ENCODE peak calls at places on chromosomes 4 and X, in ten cellular contexts. P is NCI-H1092; H is AG10803; F is stimulated activated CD4-positive, alpha-beta T cell treated with anti-CD3 and anti-CD28 coated beads, Interleukin-1b, Interleukin-23, amount 100 ng/mL, for 24 hours; I is NCI-H345; L is H9; D is aorta; X is activated T-cell treated with anti-CD3 and anti-CD28 coated beads, Interleukin-2, amount 50 U/mL, for 72 hours; A is ELF-1; E is GM10248. O is an unnamed sample.

GRCh38 chr4:113116414-113117345 is 67.2 kb downstream of the ANK2 start:
- DNase-seq in P (peak; percentile 15), H (no peak), F (no peak), I (peak; percentile 39), L (peak; percentile 36), D (no peak), X (no peak), A (peak; percentile 11), E (no peak), O (peak; percentile 3)

GRCh38 chrX:55357236-55357635 is 92.5 kb upstream of the PAGE3 start:
- DNase-seq in P (no peak), H (no peak), F (no peak), I (no peak), L (no peak), D (no peak), X (no peak), A (no peak), E (no peak), O (no peak)

GRCh38 chrX:150084474-150085229 is 146.4 kb upstream of the EOLA2 start:
- DNase-seq in P (no peak), H (peak; percentile 80), F (no peak), I (no peak), L (no peak), D (no peak), X (no peak), A (no peak), E (no peak), O (no peak)

GRCh38 chr4:3334316-3334715 is 41.5 kb downstream of the RGS12 start:
- DNase-seq in P (no peak), H (no peak), F (no peak), I (no peak), L (no peak), D (no peak), X (no peak), A (no peak), E (no peak), O (no peak)

GRCh38 chr4:83013420-83013867 is 2.8 kb upstream of the LIN54 start:
- DNase-seq in P (no peak), H (no peak), F (no peak), I (no peak), L (no peak), D (no peak), X (no peak), A (no peak), E (no peak), O (no peak)

GRCh38 chr4:119656986-119657635 is 28.5 kb upstream of the PDE5A start:
- DNase-seq in P (no peak), H (peak; percentile 22), F (no peak), I (no peak), L (no peak), D (no peak), X (no peak), A (no peak), E (no peak), O (no peak)

GRCh38 chr4:98932539-98932938 is 3.6 kb upstream of the EIF4E start:
- DNase-seq in P (no peak), H (peak; percentile 45), F (no peak), I (no peak), L (no peak), D (no peak), X (no peak), A (no peak), E (no peak), O (no peak)

GRCh38 chrX:53263597-53264094 is 17.7 kb downstream of the IQSEC2 start:
- DNase-seq in P (no peak), H (peak; percentile 63), F (no peak), I (no peak), L (no peak), D (no peak), X (peak; percentile 48), A (no peak), E (no peak), O (no peak)

GRCh38 chr4:56465599-56466295 is 1.7 kb upstream of the SRP72 start:
- DNase-seq in P (no peak), H (peak; percentile 42), F (no peak), I (no peak), L (no peak), D (no peak), X (no peak), A (peak; percentile 36), E (no peak), O (no peak)

GRCh38 chrX:110276778-110277177 is 41.1 kb downstream of the AMMECR1 start:
- DNase-seq in P (no peak), H (no peak), F (no peak), I (no peak), L (no peak), D (no peak), X (no peak), A (no peak), E (peak; percentile 6), O (no peak)

GRCh38 chr4:157076578-157076947 is 613 bp downstream of the GLRB start:
- DNase-seq in P (peak; percentile 0), H (no peak), F (no peak), I (peak; percentile 20), L (peak; percentile 46), D (no peak), X (no peak), A (peak; percentile 15), E (no peak), O (no peak)

GRCh38 chrX:24145340-24146186 is 4.0 kb upstream of the ZFX start:
- DNase-seq in P (no peak), H (peak; percentile 78), F (no peak), I (peak; percentile 14), L (no peak), D (no peak), X (no peak), A (no peak), E (no peak), O (peak; percentile 17)

GRCh38 chr4:80070880-80071620 is 2.0 kb downstream of the ANTXR2 start:
- DNase-seq in P (no peak), H (peak; percentile 37), F (no peak), I (no peak), L (no peak), D (no peak), X (no peak), A (no peak), E (no peak), O (no peak)

GRCh38 chrX:68261060-68261672 is 172.1 kb downstream of the OPHN1 start:
- DNase-seq in P (no peak), H (peak; percentile 15), F (no peak), I (no peak), L (no peak), D (no peak), X (no peak), A (no peak), E (no peak), O (no peak)

GRCh38 chr4:160318567-160319220 is 1215.8 kb downstream of the RAPGEF2 start:
- DNase-seq in P (peak; percentile 7), H (no peak), F (no peak), I (no peak), L (no peak), D (no peak), X (no peak), A (peak; percentile 2), E (no peak), O (no peak)

GRCh38 chr4:88054229-88054628 is 46.8 kb downstream of the PKD2 start:
- DNase-seq in P (no peak), H (peak; percentile 30), F (no peak), I (no peak), L (no peak), D (no peak), X (no peak), A (no peak), E (no peak), O (no peak)

GRCh38 chr4:25769251-25769650 is 93.5 kb downstream of the SEL1L3 start:
- DNase-seq in P (no peak), H (no peak), F (no peak), I (no peak), L (no peak), D (no peak), X (no peak), A (peak; percentile 25), E (no peak), O (no peak)

GRCh38 chr4:87152310-87153061 is 67.9 kb downstream of the KLHL8 start:
- DNase-seq in P (no peak), H (no peak), F (no peak), I (no peak), L (no peak), D (no peak), X (no peak), A (peak; percentile 31), E (no peak), O (no peak)

GRCh38 chrX:80430826-80431501 is 10.7 kb downstream of the TENT5D start:
- DNase-seq in P (no peak), H (no peak), F (no peak), I (no peak), L (no peak), D (no peak), X (no peak), A (no peak), E (no peak), O (no peak)

GRCh38 chr4:164700471-164700870 is 53.5 kb upstream of the SMIM31 start:
- DNase-seq in P (peak; percentile 8), H (no peak), F (no peak), I (no peak), L (peak; percentile 75), D (no peak), X (peak; percentile 1), A (peak; percentile 72), E (peak; percentile 10), O (no peak)

GRCh38 chr4:107824367-107825071 is at the start of gene SGMS2:
- DNase-seq in P (peak; percentile 42), H (peak; percentile 84), F (peak; percentile 41), I (peak; percentile 23), L (peak; percentile 69), D (peak; percentile 97), X (peak; percentile 83), A (peak; percentile 74), E (peak; percentile 45), O (peak; percentile 24)

GRCh38 chr4:124157781-124158180 is 554.8 kb downstream of the ANKRD50 start:
- DNase-seq in P (no peak), H (no peak), F (no peak), I (no peak), L (no peak), D (no peak), X (no peak), A (no peak), E (no peak), O (no peak)

GRCh38 chr4:101171747-101172146 is 175.6 kb downstream of the PPP3CA start:
- DNase-seq in P (no peak), H (no peak), F (no peak), I (no peak), L (no peak), D (no peak), X (no peak), A (no peak), E (no peak), O (no peak)

GRCh38 chrX:9327747-9328145 is 137.1 kb upstream of the TBL1X start:
- DNase-seq in P (no peak), H (peak; percentile 66), F (no peak), I (no peak), L (no peak), D (no peak), X (no peak), A (no peak), E (no peak), O (no peak)

GRCh38 chr4:80386281-80386886 is 50.9 kb downstream of the CFAP299 start:
- DNase-seq in P (no peak), H (no peak), F (no peak), I (no peak), L (no peak), D (peak; percentile 71), X (no peak), A (no peak), E (no peak), O (no peak)

GRCh38 chrX:115344885-115345653 is 55.6 kb downstream of the LUZP4 start:
- DNase-seq in P (peak; percentile 90), H (peak; percentile 96), F (no peak), I (peak; percentile 93), L (peak; percentile 68), D (peak; percentile 94), X (no peak), A (peak; percentile 89), E (no peak), O (peak; percentile 98)

GRCh38 chr4:152944678-152945320 is 8.7 kb downstream of the FHDC1 start:
- DNase-seq in P (no peak), H (no peak), F (no peak), I (no peak), L (no peak), D (no peak), X (no peak), A (no peak), E (no peak), O (no peak)

GRCh38 chr4:183966371-183966770 is 61.3 kb downstream of the STOX2 start:
- DNase-seq in P (no peak), H (no peak), F (no peak), I (no peak), L (no peak), D (no peak), X (no peak), A (no peak), E (no peak), O (no peak)